ENCODE peak calls at places on chromosomes 11 and 22, in ten cellular contexts. Y is MM.1S, Q is dorsolateral prefrontal cortex, C is tibial artery, H is AG04449, K is GM12865, N is pancreas, B is fibroblast of mammary gland, Z is cardiac fibroblast, V is NB4. A is an unnamed sample.

GRCh38 chr11:20443596-20443995 is 56.1 kb downstream of the PRMT3 start:
- DNase-seq in Y (peak; percentile 17), Q (no peak), C (no peak), H (no peak), K (peak; percentile 16), N (no peak), B (peak; percentile 37), Z (peak; percentile 50), V (peak; percentile 24), A (peak; percentile 36)

GRCh38 chr11:8809605-8810272 is 101.2 kb upstream of the AKIP1 start:
- DNase-seq in Y (no peak), Q (no peak), C (no peak), H (no peak), K (no peak), N (no peak), B (no peak), Z (no peak), V (no peak), A (no peak)

GRCh38 chr22:40432625-40433024 is 62.2 kb downstream of the SGSM3 start:
- DNase-seq in Y (no peak), Q (no peak), C (peak; percentile 31), H (no peak), K (no peak), N (no peak), B (no peak), Z (no peak), V (no peak), A (no peak)

GRCh38 chr11:125295922-125296321 is 131.4 kb downstream of the PKNOX2 start:
- DNase-seq in Y (no peak), Q (no peak), C (no peak), H (no peak), K (no peak), N (no peak), B (no peak), Z (no peak), V (no peak), A (no peak)

GRCh38 chr11:73218106-73218829 is at the start of gene P2RY2:
- DNase-seq in Y (peak; percentile 71), Q (no peak), C (peak; percentile 87), H (no peak), K (peak; percentile 32), N (peak; percentile 77), B (no peak), Z (peak; percentile 27), V (peak; percentile 96), A (peak; percentile 73)

GRCh38 chr11:75894036-75894585 is 79.1 kb downstream of the UVRAG start:
- DNase-seq in Y (no peak), Q (no peak), C (no peak), H (no peak), K (no peak), N (no peak), B (no peak), Z (no peak), V (no peak), A (no peak)

GRCh38 chr11:119309953-119310681 is 6.8 kb downstream of the MCAM start:
- DNase-seq in Y (no peak), Q (no peak), C (peak; percentile 67), H (no peak), K (no peak), N (no peak), B (no peak), Z (no peak), V (no peak), A (no peak)

GRCh38 chr22:19663821-19664325 is 50.4 kb upstream of the SEPTIN5 start:
- DNase-seq in Y (no peak), Q (no peak), C (peak; percentile 80), H (peak; percentile 31), K (no peak), N (no peak), B (peak; percentile 73), Z (peak; percentile 88), V (peak; percentile 94), A (no peak)

GRCh38 chr11:61963282-61964057 is 4.0 kb downstream of the FTH1 start:
- DNase-seq in Y (peak; percentile 19), Q (no peak), C (peak; percentile 72), H (no peak), K (peak; percentile 72), N (peak; percentile 23), B (peak; percentile 69), Z (peak; percentile 89), V (peak; percentile 85), A (peak; percentile 49)

GRCh38 chr11:131615611-131616010 is 245.2 kb downstream of the NTM start:
- DNase-seq in Y (no peak), Q (no peak), C (no peak), H (no peak), K (no peak), N (no peak), B (no peak), Z (no peak), V (no peak), A (no peak)

GRCh38 chr11:43315966-43316365 is 4.2 kb downstream of the API5 start:
- DNase-seq in Y (no peak), Q (no peak), C (no peak), H (no peak), K (no peak), N (no peak), B (no peak), Z (no peak), V (no peak), A (no peak)

GRCh38 chr11:69642913-69643632 is 2.1 kb downstream of the CCND1 start:
- DNase-seq in Y (peak; percentile 83), Q (no peak), C (peak; percentile 89), H (no peak), K (peak; percentile 80), N (peak; percentile 80), B (peak; percentile 68), Z (peak; percentile 75), V (peak; percentile 92), A (peak; percentile 75)

GRCh38 chr11:7454854-7455253 is 30.5 kb upstream of the OLFML1 start:
- DNase-seq in Y (no peak), Q (no peak), C (no peak), H (no peak), K (no peak), N (no peak), B (no peak), Z (no peak), V (no peak), A (no peak)

GRCh38 chr11:10072142-10072541 is 221.9 kb downstream of the SBF2 start:
- DNase-seq in Y (no peak), Q (no peak), C (no peak), H (no peak), K (no peak), N (no peak), B (peak; percentile 53), Z (peak; percentile 65), V (no peak), A (no peak)

GRCh38 chr11:10080134-10080533 is 213.9 kb downstream of the SBF2 start:
- DNase-seq in Y (no peak), Q (no peak), C (no peak), H (no peak), K (no peak), N (no peak), B (no peak), Z (no peak), V (no peak), A (no peak)

GRCh38 chr11:10075141-10075540 is 218.9 kb downstream of the SBF2 start:
- DNase-seq in Y (no peak), Q (no peak), C (no peak), H (no peak), K (no peak), N (no peak), B (no peak), Z (no peak), V (no peak), A (no peak)

GRCh38 chr11:10072841-10073240 is 221.2 kb downstream of the SBF2 start:
- DNase-seq in Y (no peak), Q (no peak), C (no peak), H (no peak), K (no peak), N (no peak), B (no peak), Z (no peak), V (no peak), A (peak; percentile 13)

GRCh38 chr11:10076458-10077141 is 217.4 kb downstream of the SBF2 start:
- DNase-seq in Y (peak; percentile 39), Q (no peak), C (peak; percentile 89), H (no peak), K (peak; percentile 66), N (peak; percentile 18), B (peak; percentile 44), Z (peak; percentile 54), V (peak; percentile 63), A (peak; percentile 41)
- TF ChIP-seq CTCF in Y (peak; percentile 73), Q (no peak), C (peak; percentile 16), H (peak; percentile 28), K (peak; percentile 84), N (no peak), B (peak; percentile 66), Z (peak; percentile 67), V (peak; percentile 83), A (peak; percentile 49)

GRCh38 chr22:21032843-21033688 is 705 bp upstream of the SLC7A4 start:
- DNase-seq in Y (no peak), Q (no peak), C (no peak), H (no peak), K (no peak), N (no peak), B (no peak), Z (no peak), V (no peak), A (no peak)

GRCh38 chr22:21030621-21031544 is 1.5 kb downstream of the SLC7A4 start:
- DNase-seq in Y (no peak), Q (no peak), C (no peak), H (no peak), K (no peak), N (no peak), B (no peak), Z (no peak), V (no peak), A (no peak)

GRCh38 chr22:21030032-21030431 is 2.3 kb downstream of the SLC7A4 start:
- DNase-seq in Y (no peak), Q (no peak), C (no peak), H (no peak), K (no peak), N (no peak), B (no peak), Z (no peak), V (no peak), A (no peak)

GRCh38 chr22:21032037-21032842 is at the start of gene SLC7A4:
- DNase-seq in Y (no peak), Q (no peak), C (no peak), H (no peak), K (no peak), N (no peak), B (no peak), Z (no peak), V (no peak), A (no peak)

GRCh38 chr22:21031545-21032036 is 770 bp downstream of the SLC7A4 start:
- DNase-seq in Y (no peak), Q (no peak), C (no peak), H (no peak), K (no peak), N (no peak), B (no peak), Z (no peak), V (no peak), A (no peak)
- H3K4me3 ChIP-seq in Y (no peak overlapping the region), Q (peak overlapping the region; percentile 62), C (no peak overlapping the region), H (no peak overlapping the region), K (no peak overlapping the region), N (no peak overlapping the region), B (no peak overlapping the region), Z (no peak overlapping the region), V (no peak overlapping the region), A (no peak overlapping the region)

GRCh38 chr22:23228503-23228902 is 48.2 kb downstream of the BCR start:
- DNase-seq in Y (no peak), Q (no peak), C (no peak), H (no peak), K (no peak), N (no peak), B (no peak), Z (no peak), V (no peak), A (no peak)
- TF ChIP-seq CTCF in Y (no peak), Q (no peak), C (no peak), H (no peak), K (no peak), N (no peak), B (no peak), Z (no peak), V (no peak), A (no peak)

GRCh38 chr22:43110444-43110926 is at the start of gene BIK:
- DNase-seq in Y (peak; percentile 61), Q (no peak), C (no peak), H (no peak), K (peak; percentile 82), N (peak; percentile 55), B (peak; percentile 14), Z (peak; percentile 31), V (peak; percentile 81), A (peak; percentile 53)
- H3K4me3 ChIP-seq in Y (peak within 1 kb of the TSS; percentile 74), Q (peak within 1 kb of the TSS; percentile 72), C (peak within 1 kb of the TSS; percentile 61), H (peak within 1 kb of the TSS; percentile 45), K (peak within 1 kb of the TSS; percentile 52), N (peak within 1 kb of the TSS; percentile 70), B (peak within 1 kb of the TSS; percentile 21), Z (peak within 1 kb of the TSS; percentile 43), V (peak within 1 kb of the TSS; percentile 60), A (peak within 1 kb of the TSS; percentile 59)

A was measured in epithelial cell of esophagus.